ENCODE peak calls at places on chromosomes 12 and 14, in six cellular contexts. O is aorta; G is Peyer's patch; P is HCT116; Q is stimulated activated CD4-positive, alpha-beta T cell treated with anti-CD3 and anti-CD28 coated beads, Interleukin-15, amount 100 ng/mL, for 1 hour; W is GM06990. X is an unnamed sample.

GRCh38 chr12:129550353-129550752 is 353.5 kb downstream of the TMEM132D start:
- DNase-seq in O (no peak), G (no peak), P (no peak), Q (no peak), W (no peak), X (no peak)

GRCh38 chr14:38404100-38404541 is 148.2 kb upstream of the CLEC14A start:
- DNase-seq in O (no peak), G (no peak), P (no peak), Q (no peak), W (no peak), X (no peak)

GRCh38 chr12:62966990-62967506 is 32.1 kb upstream of the PPM1H start:
- DNase-seq in O (no peak), G (no peak), P (no peak), Q (no peak), W (no peak), X (no peak)

GRCh38 chr12:94749890-94750289 is 99.5 kb upstream of the TMCC3 start:
- DNase-seq in O (no peak), G (no peak), P (no peak), Q (no peak), W (no peak), X (no peak)

GRCh38 chr14:100791995-100792394 is 33.9 kb upstream of the MEG3 start:
- DNase-seq in O (no peak), G (no peak), P (no peak), Q (no peak), W (no peak), X (no peak)

GRCh38 chr12:17203497-17203896 is 597.5 kb upstream of the LMO3 start:
- DNase-seq in O (no peak), G (no peak), P (no peak), Q (no peak), W (no peak), X (no peak)

GRCh38 chr12:47949441-47950341 is 13.7 kb upstream of the TMEM106C start:
- DNase-seq in O (peak), G (peak), P (peak), Q (peak), W (peak), X (peak)

GRCh38 chr12:96108321-96108720 is 72.9 kb upstream of the LTA4H start:
- DNase-seq in O (no peak), G (peak), P (no peak), Q (no peak), W (no peak), X (no peak)

GRCh38 chr14:99928963-99929362 is 135.8 kb downstream of the EML1 start:
- DNase-seq in O (no peak), G (no peak), P (no peak), Q (no peak), W (no peak), X (peak)

GRCh38 chr14:105330491-105330895 is 15.9 kb downstream of the PACS2 start:
- DNase-seq in O (no peak), G (no peak), P (no peak), Q (no peak), W (peak), X (no peak)

GRCh38 chr14:100914597-100915021 is 11.1 kb upstream of the RTL1 start:
- DNase-seq in O (no peak), G (no peak), P (no peak), Q (no peak), W (no peak), X (no peak)

GRCh38 chr12:102548543-102548942 is 68.2 kb upstream of the IGF1 start:
- DNase-seq in O (no peak), G (no peak), P (no peak), Q (no peak), W (no peak), X (no peak)

GRCh38 chr14:50719911-50720759 is 52.0 kb upstream of the SAV1 start:
- DNase-seq in O (no peak), G (no peak), P (no peak), Q (no peak), W (no peak), X (no peak)

GRCh38 chr12:26158078-26158764 is 33.4 kb upstream of the BHLHE41 start:
- DNase-seq in O (no peak), G (no peak), P (no peak), Q (no peak), W (peak), X (no peak)

GRCh38 chr14:58912799-58913432 is 275.2 kb downstream of the DACT1 start:
- DNase-seq in O (no peak), G (no peak), P (no peak), Q (no peak), W (no peak), X (no peak)

GRCh38 chr14:95943699-95944098 is 67.1 kb downstream of the TUNAR start:
- DNase-seq in O (no peak), G (no peak), P (no peak), Q (no peak), W (no peak), X (no peak)

GRCh38 chr14:65229431-65230286 is 127.3 kb upstream of the MAX start:
- DNase-seq in O (peak), G (peak), P (no peak), Q (no peak), W (no peak), X (no peak)

GRCh38 chr12:103175625-103176024 is 218.2 kb downstream of the ASCL1 start:
- DNase-seq in O (no peak), G (no peak), P (no peak), Q (no peak), W (no peak), X (no peak)

GRCh38 chr14:100037351-100037750 is 27.9 kb upstream of the EVL start:
- DNase-seq in O (no peak), G (no peak), P (no peak), Q (no peak), W (no peak), X (no peak)

GRCh38 chr12:69269736-69270135 is 30.4 kb downstream of the CPSF6 start:
- DNase-seq in O (no peak), G (no peak), P (no peak), Q (no peak), W (no peak), X (no peak)

GRCh38 chr14:72554401-72554800 is 339.5 kb downstream of the DPF3 start:
- DNase-seq in O (peak), G (no peak), P (no peak), Q (no peak), W (no peak), X (no peak)

GRCh38 chr12:52074006-52074405 is 4.2 kb downstream of the ATG101 start:
- DNase-seq in O (peak), G (peak), P (no peak), Q (no peak), W (no peak), X (no peak)

GRCh38 chr12:47458273-47458672 is 247.6 kb downstream of the RPAP3 start:
- DNase-seq in O (no peak), G (no peak), P (peak), Q (no peak), W (no peak), X (no peak)

GRCh38 chr12:68641138-68641537 is 30.4 kb downstream of the RAP1B start:
- DNase-seq in O (no peak), G (no peak), P (no peak), Q (no peak), W (peak), X (no peak)

GRCh38 chr12:109873653-109874052 is 6.7 kb downstream of the GLTP start:
- DNase-seq in O (no peak), G (no peak), P (no peak), Q (no peak), W (no peak), X (no peak)

GRCh38 chr14:93939304-93940229 is 12.4 kb downstream of the FAM181A start:
- DNase-seq in O (peak), G (peak), P (peak), Q (peak), W (peak), X (peak)

GRCh38 chr12:131067993-131068942 is 114.6 kb downstream of the ADGRD1 start:
- DNase-seq in O (peak), G (no peak), P (no peak), Q (no peak), W (no peak), X (peak)

GRCh38 chr12:53600490-53601295 is 25.5 kb downstream of the ATF7 start:
- DNase-seq in O (peak), G (no peak), P (no peak), Q (no peak), W (no peak), X (no peak)

GRCh38 chr14:61193471-61193870 is 87.7 kb downstream of the TMEM30B start:
- DNase-seq in O (no peak), G (no peak), P (no peak), Q (no peak), W (no peak), X (no peak)

GRCh38 chr14:85250369-85250768 is 279.6 kb upstream of the FLRT2 start:
- DNase-seq in O (no peak), G (no peak), P (no peak), Q (no peak), W (no peak), X (no peak)

GRCh38 chr12:45986646-45987338 is 3.6 kb downstream of the SCAF11 start:
- DNase-seq in O (no peak), G (no peak), P (no peak), Q (no peak), W (no peak), X (no peak)

X was measured in posterior vena cava.